ENCODE peak calls at places on chromosomes 12 and 14, in four cellular contexts. T, A, N and J are unnamed samples.

GRCh38 chr12:18158774-18159557 is 69.0 kb upstream of the RERGL start:
- DNase-seq in A (no peak), T (peak; percentile 33), N (peak; percentile 12), J (peak; percentile 15)

GRCh38 chr14:73287071-73287470 is 49.8 kb downstream of the PAPLN start:
- DNase-seq in T (no peak), N (no peak), A (no peak), J (no peak)

GRCh38 chr14:64811676-64812075 is 68.0 kb downstream of the SPTB start:
- DNase-seq in A (no peak), T (no peak), N (no peak), J (no peak)

GRCh38 chr12:122725452-122725851 is 5.2 kb downstream of the HCAR1 start:
- DNase-seq in N (no peak), T (no peak), A (no peak), J (no peak)

GRCh38 chr12:13592063-13592942 is 389.1 kb downstream of the GRIN2B start:
- DNase-seq in A (peak; percentile 51), N (no peak), T (no peak), J (no peak)

GRCh38 chr12:57549909-57550627 is at the start of gene KIF5A:
- DNase-seq in A (no peak), T (peak; percentile 80), N (peak; percentile 86), J (peak; percentile 92)

GRCh38 chr14:103892247-103892646 is 36.0 kb upstream of the TDRD9 start:
- DNase-seq in N (no peak), T (no peak), A (no peak), J (no peak)

GRCh38 chr12:53048033-53048779 is 1.7 kb upstream of the TNS2 start:
- DNase-seq in N (peak; percentile 8), A (no peak), T (no peak), J (peak; percentile 76)

GRCh38 chr12:70571029-70571428 is 66.2 kb downstream of the PTPRB start:
- DNase-seq in N (no peak), T (no peak), A (no peak), J (no peak)

GRCh38 chr12:107843351-107844311 is 69.1 kb downstream of the ASCL4 start:
- DNase-seq in T (peak; percentile 50), N (no peak), A (no peak), J (peak; percentile 85)

GRCh38 chr12:118188690-118189371 is 52.9 kb downstream of the PEBP1 start:
- DNase-seq in A (no peak), T (no peak), N (no peak), J (peak; percentile 62)

GRCh38 chr14:20608383-20609095 is 17.4 kb upstream of the RNASE12 start:
- DNase-seq in T (no peak), A (no peak), N (no peak), J (no peak)

GRCh38 chr12:113439606-113440030 is 17.4 kb downstream of the SDSL start:
- DNase-seq in T (peak; percentile 85), A (no peak), N (peak; percentile 68), J (peak; percentile 80)

GRCh38 chr14:70658899-70659298 is 17.2 kb downstream of the TTC9 start:
- DNase-seq in T (no peak), A (no peak), N (no peak), J (no peak)

GRCh38 chr12:123119808-123120207 is 31.1 kb downstream of the PITPNM2 start:
- DNase-seq in T (no peak), A (peak; percentile 57), N (no peak), J (no peak)

DNA sequence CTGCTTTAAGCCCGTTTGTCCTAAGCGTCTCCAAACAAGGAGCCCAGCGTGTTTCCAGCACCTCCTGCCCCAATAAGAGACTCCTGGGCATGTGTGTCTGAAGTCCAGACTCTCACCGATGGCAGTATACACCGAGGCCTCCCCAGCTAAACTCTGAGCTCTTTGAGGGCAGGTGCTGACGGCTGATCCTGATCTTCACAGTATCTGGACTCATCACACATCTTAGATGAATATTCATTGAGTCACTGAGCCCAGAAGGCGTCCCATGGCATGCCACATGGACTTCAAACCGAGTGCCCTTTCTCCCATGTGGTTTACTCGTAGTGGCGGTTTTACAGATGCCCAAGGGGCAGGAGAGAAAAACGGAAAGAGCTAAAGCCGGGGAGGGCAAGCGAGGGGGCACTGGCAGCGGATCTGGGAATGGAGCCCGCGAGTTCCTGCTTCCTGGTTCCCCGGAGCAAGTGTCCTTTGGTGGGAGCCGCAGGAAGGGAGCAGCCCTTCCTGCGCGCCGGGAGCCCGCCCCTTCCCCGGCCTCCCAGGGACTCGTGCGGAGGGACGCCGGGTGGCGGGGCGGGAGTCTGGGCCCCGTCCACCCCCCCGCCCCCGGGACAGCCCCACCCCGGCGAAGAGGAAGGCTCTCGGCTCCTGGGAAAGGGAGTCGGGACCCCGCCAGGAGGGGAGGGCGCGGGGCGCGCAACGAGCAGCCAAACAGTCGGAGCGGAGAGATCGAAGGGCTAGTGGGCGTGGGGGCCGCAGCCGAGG is 584 bp upstream of the TEAD4 start:
- DNase-seq in T (no peak), N (peak; percentile 90), A (no peak), J (peak; percentile 89)
- TF ChIP-seq USF1 in T (no peak), N (no peak), A (no peak), J (no peak)

GRCh38 chr14:101223147-101223546 is 319.6 kb upstream of the RTL1 start:
- DNase-seq in T (no peak), A (no peak), N (no peak), J (no peak)
- TF ChIP-seq USF1 in T (no peak), A (no peak), N (no peak), J (no peak)

DNA sequence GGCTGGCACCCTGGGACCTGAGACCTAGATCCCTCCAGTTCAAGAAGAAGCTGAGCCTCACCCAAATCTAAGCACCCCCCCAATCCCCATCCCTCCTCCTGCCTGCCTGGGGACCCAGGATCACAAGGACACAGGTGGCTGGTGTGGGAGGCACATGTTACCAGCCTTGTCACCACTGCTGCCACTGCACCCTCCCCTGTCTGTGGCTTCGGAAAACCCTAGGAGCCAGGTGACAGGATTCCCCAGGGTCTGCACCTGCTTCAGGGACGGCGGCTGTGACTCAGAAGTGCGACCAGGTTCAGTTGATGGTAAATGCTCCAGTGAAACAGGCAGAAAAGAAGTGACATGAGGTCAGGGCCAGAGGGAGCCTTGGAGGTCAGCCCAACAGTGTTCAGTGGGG is 62.8 kb upstream of the FAM222A start:
- DNase-seq in A (no peak), N (no peak), T (no peak), J (no peak)
- TF ChIP-seq USF1 in A (no peak), N (no peak), T (no peak), J (no peak)

DNA sequence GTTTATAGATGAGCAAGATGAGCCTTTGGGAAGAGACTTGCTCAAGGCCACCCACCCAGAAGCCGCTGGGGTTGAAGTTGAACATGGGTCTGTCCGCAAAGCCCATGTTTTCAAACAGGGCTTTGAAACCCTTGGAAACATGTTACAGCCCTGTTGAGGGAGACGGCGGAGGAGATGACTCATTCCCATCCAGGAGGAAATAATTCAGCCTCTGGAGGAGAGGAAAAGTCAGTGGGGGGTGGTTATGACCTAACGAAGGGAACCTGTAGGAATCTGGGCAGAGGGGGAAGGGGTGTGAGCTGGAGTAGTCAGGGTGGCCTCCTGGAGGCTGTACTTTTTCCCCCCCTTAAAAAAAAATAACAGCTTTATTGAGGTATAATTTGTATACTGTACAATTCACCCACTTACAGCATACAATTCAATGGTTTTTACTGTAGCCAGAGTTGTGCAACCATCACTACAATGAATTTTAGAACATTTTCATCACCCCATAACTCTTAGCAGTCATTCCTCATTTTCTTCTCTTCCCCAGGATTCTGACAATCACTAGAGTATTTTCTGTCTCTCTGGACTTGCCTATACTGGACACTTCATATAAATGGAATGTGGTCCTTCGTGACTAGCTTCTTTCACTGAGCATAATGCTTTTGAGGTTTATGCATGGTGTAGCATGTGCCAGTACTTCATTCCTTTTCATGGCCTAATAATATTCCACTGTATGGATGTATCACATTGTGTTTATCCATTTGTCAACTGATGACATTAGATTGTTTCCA is 1.9 kb upstream of the RIN3 start:
- DNase-seq in A (no peak), T (no peak), N (no peak), J (peak; percentile 33)
- TF ChIP-seq USF1 in A (no peak), T (no peak), N (no peak), J (no peak)

DNA sequence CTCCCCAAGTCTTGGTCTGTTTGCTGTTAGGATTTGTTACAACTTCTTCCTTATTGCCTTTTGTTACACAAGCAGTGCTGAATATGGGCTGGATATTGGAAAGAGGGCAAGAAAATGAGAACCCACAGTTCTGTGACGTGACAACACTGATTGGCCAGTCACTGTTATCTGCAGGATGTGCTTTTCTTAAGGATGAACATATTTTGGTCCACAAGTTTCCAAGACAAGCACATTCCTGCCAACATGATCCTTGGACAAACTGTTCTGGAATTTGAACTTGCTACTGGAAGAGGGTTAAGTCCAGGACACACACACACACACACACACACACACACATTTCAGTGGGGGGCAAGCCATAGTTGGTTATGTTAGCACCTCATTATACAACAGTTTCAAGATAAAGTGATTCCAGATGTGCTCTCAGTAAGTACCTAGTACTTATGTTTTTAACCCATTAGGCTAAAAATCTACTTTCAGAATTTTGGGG is 16.6 kb upstream of the SLC38A2 start:
- DNase-seq in T (no peak), N (no peak), A (no peak), J (no peak)
- TF ChIP-seq USF1 in T (no peak), N (no peak), A (no peak), J (no peak)

DNA sequence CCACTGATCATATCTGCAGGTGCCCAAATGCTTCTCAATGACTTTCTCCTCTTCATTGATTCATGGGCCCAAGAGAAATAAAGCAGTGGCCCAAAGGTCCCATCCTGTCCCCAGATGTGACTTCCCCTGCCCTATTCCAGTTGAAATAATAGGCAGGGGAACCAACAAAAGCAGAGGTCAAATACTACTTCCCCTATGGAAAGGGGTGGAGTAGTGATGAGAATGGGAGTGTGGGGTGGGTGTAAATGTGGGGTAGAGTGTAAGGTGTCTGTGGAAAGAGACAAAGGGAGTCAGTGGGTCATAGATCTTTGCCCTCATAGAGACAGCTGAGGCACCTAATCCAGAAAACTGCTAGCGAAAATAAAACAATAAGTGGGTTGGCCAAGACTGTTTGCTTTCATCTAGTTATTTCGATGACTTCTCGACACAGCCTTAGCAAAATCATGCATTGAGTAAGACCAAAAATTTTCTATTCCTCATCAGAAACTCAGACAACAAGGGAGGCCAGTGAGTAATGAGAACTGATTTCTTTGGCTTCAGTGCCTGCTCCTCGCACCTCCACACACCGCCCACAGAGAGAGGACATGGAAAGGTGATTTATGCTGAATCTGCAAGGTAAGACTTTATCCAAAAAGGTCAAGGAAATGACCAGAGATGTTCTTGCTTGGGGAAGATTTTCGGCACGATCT is 10.9 kb upstream of the IL22 start:
- DNase-seq in T (no peak), A (no peak), N (no peak), J (no peak)
- TF ChIP-seq USF1 in T (no peak), A (no peak), N (no peak), J (no peak)

GRCh38 chr14:99207456-99207855 is 64.5 kb downstream of the BCL11B start:
- DNase-seq in T (no peak), A (no peak), N (no peak), J (no peak)
- TF ChIP-seq USF1 in T (no peak), A (no peak), N (no peak), J (no peak)

DNA sequence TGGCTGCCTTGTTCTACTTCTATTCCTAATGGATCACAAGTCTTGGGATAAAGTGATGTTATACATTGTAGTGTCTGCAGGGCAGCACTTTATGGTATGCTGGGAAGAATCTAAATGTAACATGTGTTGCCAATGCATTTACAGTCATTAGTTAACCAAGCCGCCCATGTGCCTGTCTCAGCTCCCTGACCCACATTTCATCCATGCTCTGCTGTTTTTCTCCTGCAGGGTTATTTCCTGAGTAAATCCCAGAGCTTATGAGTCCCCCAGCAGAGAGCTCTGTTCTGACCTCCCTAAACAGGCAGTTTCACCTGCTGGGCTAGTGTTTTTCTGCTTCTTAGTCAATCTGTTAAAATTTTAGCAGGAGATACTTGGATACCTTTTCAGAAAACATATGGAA is 4.4 kb upstream of the TMTC2 start:
- DNase-seq in N (no peak), A (no peak), T (no peak), J (peak; percentile 55)
- TF ChIP-seq USF1 in N (no peak), A (no peak), T (no peak), J (no peak)